ENCODE peak calls at places on chromosomes 1 and 21, in ten cellular contexts. A is neural progenitor cell, S is fibroblast of lung, F is OCI-LY7, B is SK-N-SH, O is HepG2, L is GM23338, Z is H9, Y is PC-3, K is GM12878. R is an unnamed sample.

GRCh38 chr1:2526824-2527552 is 592 bp upstream of the PANK4 start:
- DNase-seq in B (no peak), L (no peak), Z (no peak), A (no peak), F (no peak), Y (peak), K (peak), S (peak), O (no peak), R (peak)

GRCh38 chr1:156772728-156773497 is 5.6 kb downstream of the PRCC start:
- DNase-seq in S (no peak), Y (no peak), A (no peak), B (peak), F (no peak), K (no peak), O (no peak), Z (no peak), L (no peak), R (no peak)

GRCh38 chr1:247639381-247639981 is 34.1 kb downstream of the OR2G3 start:
- DNase-seq in Z (peak), F (no peak), L (peak), O (no peak), Y (peak), B (peak), S (peak), A (peak), K (no peak), R (peak)

GRCh38 chr21:39489380-39489924 is 37.7 kb downstream of the SH3BGR start:
- DNase-seq in A (no peak), K (no peak), B (no peak), Y (no peak), L (no peak), F (no peak), S (no peak), Z (no peak), O (no peak), R (no peak)

GRCh38 chr1:180244840-180245239 is 14.8 kb downstream of the LHX4 start:
- DNase-seq in B (no peak), K (no peak), A (no peak), Z (no peak), Y (no peak), L (no peak), O (peak), F (no peak), S (no peak), R (no peak)

GRCh38 chr1:33320619-33321165 is at the start of gene A3GALT2:
- DNase-seq in B (no peak), Z (no peak), A (no peak), O (no peak), K (no peak), Y (no peak), S (no peak), F (no peak), L (no peak), R (no peak)

GRCh38 chr1:110424699-110425098 is 17.2 kb upstream of the LAMTOR5 start:
- DNase-seq in K (no peak), F (no peak), B (no peak), L (no peak), O (no peak), S (no peak), A (no peak), Y (no peak), Z (no peak), R (no peak)

GRCh38 chr1:156284762-156285161 is 637 bp downstream of the TMEM79 start:
- DNase-seq in Y (no peak), L (no peak), B (no peak), S (no peak), F (no peak), Z (no peak), O (no peak), A (no peak), K (no peak), R (no peak)

GRCh38 chr1:55146781-55147180 is 68.4 kb downstream of the USP24 start:
- DNase-seq in A (no peak), K (no peak), Y (peak), O (no peak), Z (no peak), B (no peak), S (no peak), L (no peak), F (no peak), R (no peak)

GRCh38 chr1:29974345-29974744 is 738.0 kb downstream of the PTPRU start:
- DNase-seq in K (no peak), Y (peak), A (peak), F (no peak), S (peak), B (no peak), O (peak), L (peak), Z (peak), R (peak)

GRCh38 chr1:108012553-108012952 is 47.6 kb upstream of the VAV3 start:
- DNase-seq in A (no peak), K (no peak), Y (no peak), F (no peak), L (no peak), B (no peak), S (no peak), Z (no peak), O (no peak), R (no peak)

GRCh38 chr1:187626056-187626455 is 797.3 kb downstream of the PLA2G4A start:
- DNase-seq in L (no peak), Y (no peak), A (no peak), K (no peak), B (no peak), O (no peak), Z (no peak), F (no peak), S (no peak), R (no peak)

GRCh38 chr1:38014724-38015424 is 2.3 kb downstream of the UTP11 start:
- DNase-seq in B (no peak), L (no peak), A (no peak), Z (no peak), Y (no peak), S (no peak), F (no peak), K (no peak), O (no peak), R (no peak)

GRCh38 chr1:10980094-10980577 is 32.3 kb upstream of the TARDBP start:
- DNase-seq in A (peak), F (no peak), B (no peak), K (no peak), O (peak), L (peak), Y (peak), S (peak), Z (peak), R (peak)

GRCh38 chr21:27126140-27126539 is 159.3 kb upstream of the ADAMTS5 start:
- DNase-seq in B (no peak), Y (no peak), F (no peak), A (no peak), K (no peak), Z (no peak), L (no peak), S (no peak), O (no peak), R (no peak)

GRCh38 chr1:155651861-155652661 is 36.5 kb downstream of the YY1AP1 start:
- DNase-seq in Z (no peak), L (no peak), S (no peak), A (no peak), B (no peak), Y (peak), O (no peak), F (no peak), K (no peak), R (no peak)

GRCh38 chr1:219812086-219812485 is 116.3 kb downstream of the SLC30A10 start:
- DNase-seq in O (no peak), Y (peak), A (no peak), F (no peak), Z (no peak), S (no peak), B (no peak), L (peak), K (no peak), R (no peak)

GRCh38 chr1:218380125-218380977 is 35.2 kb downstream of the TGFB2 start:
- DNase-seq in Z (no peak), Y (peak), A (no peak), K (no peak), L (no peak), O (peak), F (no peak), B (no peak), S (peak), R (no peak)

GRCh38 chr1:168786476-168787330 is 57.7 kb upstream of the DPT start:
- DNase-seq in Y (no peak), O (no peak), Z (no peak), S (peak), A (no peak), L (no peak), K (no peak), F (no peak), B (no peak), R (no peak)

GRCh38 chr1:68051475-68051874 is 1.0 kb upstream of the DIRAS3 start:
- DNase-seq in Z (peak), O (no peak), Y (no peak), A (peak), K (no peak), L (peak), S (peak), F (no peak), B (peak), R (peak)

GRCh38 chr1:4485398-4485797 is 169.0 kb upstream of the AJAP1 start:
- DNase-seq in Y (no peak), K (no peak), Z (peak), L (no peak), A (no peak), O (no peak), S (no peak), B (peak), F (no peak), R (no peak)

GRCh38 chr1:230064283-230064682 is 2.8 kb upstream of the GALNT2 start:
- DNase-seq in O (no peak), B (no peak), K (no peak), S (no peak), L (no peak), Z (no peak), F (no peak), Y (peak), A (no peak), R (no peak)

GRCh38 chr1:113993072-113993471 is 13.8 kb downstream of the OLFML3 start:
- DNase-seq in Z (no peak), Y (no peak), A (no peak), S (no peak), K (no peak), B (no peak), O (no peak), L (no peak), F (no peak), R (no peak)

GRCh38 chr1:24481098-24481497 is 21.5 kb upstream of the RCAN3 start:
- DNase-seq in F (peak), B (no peak), O (no peak), Z (no peak), Y (no peak), K (peak), A (no peak), L (no peak), S (no peak), R (no peak)

GRCh38 chr1:152497273-152497672 is 13.3 kb upstream of the LCE5A start:
- DNase-seq in B (no peak), A (no peak), Y (peak), Z (no peak), S (no peak), L (peak), K (no peak), O (peak), F (no peak), R (no peak)

GRCh38 chr1:7984826-7985225 is 23.3 kb downstream of the PARK7 start:
- DNase-seq in L (no peak), S (no peak), F (no peak), Y (no peak), B (no peak), K (no peak), Z (no peak), O (no peak), A (peak), R (peak)

GRCh38 chr1:7352364-7352763 is 418.7 kb upstream of the VAMP3 start:
- DNase-seq in B (no peak), O (no peak), Z (no peak), L (no peak), F (no peak), S (no peak), K (no peak), A (no peak), Y (no peak), R (no peak)

GRCh38 chr21:14229399-14229798 is 13.4 kb downstream of the RBM11 start:
- DNase-seq in S (no peak), L (no peak), O (no peak), A (no peak), K (no peak), Y (no peak), F (no peak), Z (no peak), B (no peak), R (no peak)

DNA sequence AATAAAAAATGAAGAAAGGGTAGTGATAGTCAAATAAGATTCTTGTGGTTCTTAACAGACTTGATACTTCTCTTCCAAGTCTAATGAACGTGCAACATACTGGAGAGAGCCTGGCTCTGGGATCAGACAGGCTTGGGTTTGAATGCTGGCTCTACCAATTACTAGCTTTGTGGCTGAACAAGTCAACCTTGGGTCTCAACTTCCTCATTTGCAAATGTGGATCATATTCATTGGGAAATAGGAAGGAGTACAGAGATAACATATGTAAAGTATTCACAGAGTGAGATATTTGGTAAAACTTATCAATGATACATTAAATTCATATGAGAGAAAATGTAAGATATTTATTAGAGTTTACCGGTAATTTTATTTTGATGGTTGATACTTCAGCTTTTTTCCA is 2.0 kb downstream of the EDEM3 start:
- DNase-seq in Z (no peak), F (no peak), B (no peak), Y (no peak), L (no peak), K (no peak), A (no peak), S (no peak), O (no peak), R (no peak)
- H3K4me2 ChIP-seq in Z (no peak), F (peak), B (peak), Y (peak), L (no peak), K (peak), A (no peak), S (peak), O (no peak), R (no peak)

DNA sequence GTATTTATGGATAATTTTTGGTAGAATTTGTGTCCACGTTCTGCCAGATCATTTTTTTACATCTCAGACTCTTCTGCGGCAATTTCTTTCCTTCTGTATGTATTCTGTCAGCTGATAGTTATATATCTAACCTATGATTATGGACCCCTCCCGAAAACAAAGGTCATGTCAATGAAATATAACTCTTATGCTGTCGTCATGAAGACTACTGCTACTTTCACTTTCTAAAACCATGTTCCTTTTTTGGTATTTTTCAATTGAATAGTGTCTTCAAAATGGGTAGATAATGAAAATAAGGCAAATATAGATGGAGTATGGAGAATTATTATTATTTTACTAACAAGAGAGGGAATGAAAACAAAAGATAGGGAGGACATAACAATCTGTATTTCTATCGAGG is 3.2 kb downstream of the ANGPTL1 start:
- DNase-seq in Y (no peak), K (no peak), B (no peak), O (no peak), L (no peak), Z (no peak), A (no peak), S (no peak), F (no peak), R (no peak)
- H3K4me2 ChIP-seq in Y (no peak), K (no peak), B (no peak), O (peak), L (no peak), Z (no peak), A (no peak), S (peak), F (no peak), R (no peak)

GRCh38 chr21:34074283-34075098 is 1.1 kb downstream of the MRPS6 start:
- DNase-seq in F (peak), L (peak), S (no peak), A (peak), K (no peak), O (no peak), Y (peak), B (peak), Z (no peak), R (no peak)
- H3K4me2 ChIP-seq in F (peak), L (peak), S (peak), A (peak), K (peak), O (peak), Y (peak), B (peak), Z (peak), R (peak)

DNA sequence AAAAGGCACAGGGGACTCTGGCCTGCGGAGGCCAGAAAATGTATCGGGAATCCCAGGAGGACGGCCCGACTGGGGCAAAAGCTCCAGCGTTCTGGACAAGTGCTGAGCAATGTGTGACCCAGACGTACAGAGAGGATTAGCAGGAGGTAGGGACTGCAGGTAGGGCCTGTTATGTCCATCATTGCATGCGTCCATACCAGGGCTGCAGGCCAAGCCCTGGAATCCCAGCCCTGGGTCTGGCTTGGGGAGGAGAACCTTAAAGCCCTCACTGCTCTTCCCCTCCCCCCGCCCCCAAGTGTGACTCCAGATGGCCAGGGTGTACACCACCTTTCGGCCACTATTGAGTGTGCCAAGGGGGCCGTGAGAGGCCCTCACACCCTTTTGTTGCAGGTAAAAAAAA is 2.0 kb downstream of the RNF207 start:
- DNase-seq in L (no peak), Z (no peak), O (no peak), F (no peak), B (peak), K (no peak), A (no peak), S (no peak), Y (no peak), R (no peak)
- H3K4me2 ChIP-seq in L (peak), Z (no peak), O (no peak), F (no peak), B (no peak), K (peak), A (no peak), S (no peak), Y (peak), R (no peak)

GRCh38 chr1:41840592-41841246 is 78.0 kb downstream of the HIVEP3 start:
- DNase-seq in F (no peak), O (no peak), Z (no peak), A (no peak), S (no peak), L (no peak), B (peak), K (no peak), Y (peak), R (no peak)
- H3K4me2 ChIP-seq in F (no peak), O (no peak), Z (no peak), A (no peak), S (no peak), L (no peak), B (peak), K (no peak), Y (peak), R (no peak)

DNA sequence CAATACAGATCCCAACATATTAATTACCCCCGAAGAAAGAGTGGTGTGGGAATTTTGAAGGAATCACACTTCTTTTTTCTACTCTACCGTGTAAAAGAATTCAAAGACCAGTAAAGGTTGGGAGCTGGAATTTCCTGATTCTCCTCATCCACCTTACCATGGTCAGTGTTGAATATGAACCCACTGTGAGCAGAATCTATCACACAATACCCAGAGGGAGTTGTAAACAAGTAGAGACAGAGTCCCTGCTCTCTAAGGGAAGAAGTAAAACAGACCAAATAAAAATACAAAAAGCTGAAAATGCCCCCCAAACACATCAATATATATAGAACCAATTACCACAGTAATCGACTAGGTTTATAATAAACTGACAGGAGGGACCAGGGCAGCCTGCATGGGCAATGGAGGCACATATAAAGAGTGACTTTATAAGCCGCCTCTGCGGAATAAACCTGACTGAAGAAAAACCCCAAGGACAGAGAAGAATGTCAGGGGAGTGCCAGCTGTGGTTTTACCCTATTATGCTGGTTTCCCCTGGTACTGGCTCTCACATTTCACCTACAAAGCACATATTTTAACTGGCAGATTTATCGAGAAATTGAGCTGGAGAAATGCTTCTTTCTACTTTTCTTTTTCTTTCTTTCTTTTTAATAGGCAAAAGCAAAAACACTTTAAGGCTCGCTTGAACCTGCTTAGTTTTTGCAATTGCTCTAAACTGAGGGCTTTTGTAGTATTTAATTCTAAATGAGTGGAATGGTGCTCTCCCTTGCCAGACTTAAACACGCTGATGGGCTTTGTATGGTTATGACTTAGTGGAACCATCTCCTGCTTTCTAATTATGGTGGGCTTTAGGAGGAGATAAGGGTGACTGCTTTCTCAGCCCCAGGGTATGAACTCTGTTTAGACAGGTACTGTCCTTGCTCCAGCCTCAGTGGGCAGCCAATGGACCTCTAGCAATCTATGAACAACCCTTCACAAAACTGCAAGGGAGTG is 244.8 kb downstream of the ASTN1 start:
- DNase-seq in Z (no peak), B (no peak), O (no peak), K (no peak), Y (peak), F (no peak), L (no peak), S (peak), A (no peak), R (no peak)
- H3K4me2 ChIP-seq in Z (no peak), B (no peak), O (no peak), K (no peak), Y (no peak), F (no peak), L (no peak), S (no peak), A (no peak), R (no peak)

DNA sequence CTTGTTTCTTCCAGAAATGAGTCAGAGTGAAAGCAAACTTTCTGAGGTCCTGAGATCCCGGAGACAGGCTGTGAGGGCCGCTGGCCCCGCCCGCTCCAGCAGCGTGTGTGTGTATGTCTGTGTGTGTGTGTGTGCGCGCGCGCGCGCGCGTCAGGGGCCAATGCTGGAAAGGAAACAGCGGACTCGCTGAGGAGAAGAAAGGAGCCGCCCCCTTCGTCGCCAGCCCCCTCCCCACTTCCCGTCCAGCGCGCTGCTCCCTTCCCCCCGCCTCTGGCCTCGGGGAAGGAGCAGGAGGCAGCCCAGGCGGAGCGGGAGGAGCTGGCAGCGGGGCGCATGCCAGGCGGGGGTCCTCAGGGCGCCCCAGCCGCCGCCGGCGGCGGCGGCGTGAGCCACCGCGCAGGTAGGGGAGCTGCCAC is at the start of gene DISC1:
- DNase-seq in O (peak), F (no peak), A (peak), L (peak), S (peak), B (peak), Y (peak), K (no peak), Z (peak), R (peak)
- H3K4me2 ChIP-seq in O (peak), F (peak), A (peak), L (peak), S (peak), B (peak), Y (peak), K (peak), Z (peak), R (peak)

GRCh38 chr1:236471653-236472052 is 52.1 kb upstream of the LGALS8 start:
- DNase-seq in L (peak), B (no peak), Y (no peak), O (no peak), Z (no peak), K (no peak), A (peak), F (no peak), S (no peak), R (no peak)

GRCh38 chr1:236469466-236469865 is 54.3 kb upstream of the LGALS8 start:
- DNase-seq in K (no peak), A (no peak), F (no peak), L (no peak), Z (no peak), B (no peak), S (no peak), Y (no peak), O (no peak), R (no peak)

GRCh38 chr1:236471096-236471495 is 52.7 kb upstream of the LGALS8 start:
- DNase-seq in A (no peak), L (no peak), F (no peak), Z (no peak), Y (no peak), K (no peak), O (no peak), B (no peak), S (no peak), R (no peak)

GRCh38 chr1:236476019-236476418 is 47.8 kb upstream of the LGALS8 start:
- DNase-seq in O (no peak), Y (no peak), L (no peak), K (no peak), F (no peak), S (no peak), Z (no peak), A (no peak), B (no peak), R (no peak)

GRCh38 chr1:236472850-236473788 is 50.7 kb upstream of the LGALS8 start:
- DNase-seq in S (no peak), F (no peak), A (no peak), L (no peak), B (no peak), K (no peak), Z (no peak), O (no peak), Y (no peak), R (no peak)
- H3K4me2 ChIP-seq in S (no peak), F (no peak), A (peak), L (no peak), B (no peak), K (no peak), Z (no peak), O (no peak), Y (no peak), R (no peak)

R was measured in neuronal stem cell.